ENCODE peak calls at places on chromosomes 11 and 22, in ten cellular contexts. One of them, this sample, is unnamed.

GRCh38 chr11:8621147-8621546 is 27.1 kb upstream of the STK33 start:
- DNase-seq in fibroblast of the aortic adventitia: no peak
- DNase-seq in GM10248: no peak
- DNase-seq in cardiac fibroblast: no peak
- DNase-seq in cardiac muscle cell: no peak
- DNase-seq in gastrocnemius medialis: no peak
- DNase-seq in heart right ventricle: no peak
- DNase-seq in fibroblast of mammary gland: no peak
- DNase-seq in body of pancreas: no peak
- DNase-seq in psoas muscle: no peak
- DNase-seq in this sample: no peak

GRCh38 chr22:46150615-46151423 is 493 bp downstream of the PPARA start:
- DNase-seq in fibroblast of the aortic adventitia: no peak
- DNase-seq in GM10248: peak
- DNase-seq in cardiac fibroblast: no peak
- DNase-seq in cardiac muscle cell: peak
- DNase-seq in gastrocnemius medialis: no peak
- DNase-seq in heart right ventricle: peak
- DNase-seq in fibroblast of mammary gland: no peak
- DNase-seq in body of pancreas: peak
- DNase-seq in psoas muscle: peak
- DNase-seq in this sample: no peak

GRCh38 chr11:125513705-125514265 is 17.7 kb upstream of the FEZ1 start:
- DNase-seq in fibroblast of the aortic adventitia: no peak
- DNase-seq in GM10248: no peak
- DNase-seq in cardiac fibroblast: no peak
- DNase-seq in cardiac muscle cell: no peak
- DNase-seq in gastrocnemius medialis: no peak
- DNase-seq in heart right ventricle: no peak
- DNase-seq in fibroblast of mammary gland: no peak
- DNase-seq in body of pancreas: no peak
- DNase-seq in psoas muscle: no peak
- DNase-seq in this sample: no peak

GRCh38 chr11:115473167-115473566 is 31.0 kb downstream of the CADM1 start:
- DNase-seq in fibroblast of the aortic adventitia: no peak
- DNase-seq in GM10248: no peak
- DNase-seq in cardiac fibroblast: no peak
- DNase-seq in cardiac muscle cell: no peak
- DNase-seq in gastrocnemius medialis: no peak
- DNase-seq in heart right ventricle: no peak
- DNase-seq in fibroblast of mammary gland: no peak
- DNase-seq in body of pancreas: no peak
- DNase-seq in psoas muscle: no peak
- DNase-seq in this sample: no peak

GRCh38 chr11:75633409-75634011 is 35.3 kb downstream of the MAP6 start:
- DNase-seq in fibroblast of the aortic adventitia: no peak
- DNase-seq in GM10248: no peak
- DNase-seq in cardiac fibroblast: no peak
- DNase-seq in cardiac muscle cell: no peak
- DNase-seq in gastrocnemius medialis: no peak
- DNase-seq in heart right ventricle: no peak
- DNase-seq in fibroblast of mammary gland: no peak
- DNase-seq in body of pancreas: no peak
- DNase-seq in psoas muscle: no peak
- DNase-seq in this sample: no peak

GRCh38 chr11:121613724-121614123 is 161.0 kb upstream of the SORL1-AS1 start:
- DNase-seq in fibroblast of the aortic adventitia: peak
- DNase-seq in GM10248: no peak
- DNase-seq in cardiac fibroblast: no peak
- DNase-seq in cardiac muscle cell: peak
- DNase-seq in gastrocnemius medialis: no peak
- DNase-seq in heart right ventricle: no peak
- DNase-seq in fibroblast of mammary gland: no peak
- DNase-seq in body of pancreas: no peak
- DNase-seq in psoas muscle: no peak
- DNase-seq in this sample: no peak

GRCh38 chr22:43796567-43796966 is 15.5 kb downstream of the EFCAB6 start:
- DNase-seq in fibroblast of the aortic adventitia: peak
- DNase-seq in GM10248: no peak
- DNase-seq in cardiac fibroblast: peak
- DNase-seq in cardiac muscle cell: peak
- DNase-seq in gastrocnemius medialis: no peak
- DNase-seq in heart right ventricle: no peak
- DNase-seq in fibroblast of mammary gland: peak
- DNase-seq in body of pancreas: no peak
- DNase-seq in psoas muscle: no peak
- DNase-seq in this sample: no peak

GRCh38 chr11:842370-843002 is at the start of the genes POLR2L and TSPAN4:
- DNase-seq in fibroblast of the aortic adventitia: peak
- DNase-seq in GM10248: peak
- DNase-seq in cardiac fibroblast: peak
- DNase-seq in cardiac muscle cell: peak
- DNase-seq in gastrocnemius medialis: peak
- DNase-seq in heart right ventricle: peak
- DNase-seq in fibroblast of mammary gland: peak
- DNase-seq in body of pancreas: peak
- DNase-seq in psoas muscle: peak
- DNase-seq in this sample: peak

GRCh38 chr22:37808294-37808657 is 542 bp downstream of the GCAT start:
- DNase-seq in fibroblast of the aortic adventitia: peak
- DNase-seq in GM10248: no peak
- DNase-seq in cardiac fibroblast: peak
- DNase-seq in cardiac muscle cell: no peak
- DNase-seq in gastrocnemius medialis: no peak
- DNase-seq in heart right ventricle: no peak
- DNase-seq in fibroblast of mammary gland: peak
- DNase-seq in body of pancreas: peak
- DNase-seq in psoas muscle: no peak
- DNase-seq in this sample: no peak

GRCh38 chr22:17266261-17266971 is 47.2 kb upstream of the ADA2 start:
- DNase-seq in fibroblast of the aortic adventitia: no peak
- DNase-seq in GM10248: no peak
- DNase-seq in cardiac fibroblast: no peak
- DNase-seq in cardiac muscle cell: peak
- DNase-seq in gastrocnemius medialis: peak
- DNase-seq in heart right ventricle: no peak
- DNase-seq in fibroblast of mammary gland: no peak
- DNase-seq in body of pancreas: peak
- DNase-seq in psoas muscle: no peak
- DNase-seq in this sample: no peak

DNA sequence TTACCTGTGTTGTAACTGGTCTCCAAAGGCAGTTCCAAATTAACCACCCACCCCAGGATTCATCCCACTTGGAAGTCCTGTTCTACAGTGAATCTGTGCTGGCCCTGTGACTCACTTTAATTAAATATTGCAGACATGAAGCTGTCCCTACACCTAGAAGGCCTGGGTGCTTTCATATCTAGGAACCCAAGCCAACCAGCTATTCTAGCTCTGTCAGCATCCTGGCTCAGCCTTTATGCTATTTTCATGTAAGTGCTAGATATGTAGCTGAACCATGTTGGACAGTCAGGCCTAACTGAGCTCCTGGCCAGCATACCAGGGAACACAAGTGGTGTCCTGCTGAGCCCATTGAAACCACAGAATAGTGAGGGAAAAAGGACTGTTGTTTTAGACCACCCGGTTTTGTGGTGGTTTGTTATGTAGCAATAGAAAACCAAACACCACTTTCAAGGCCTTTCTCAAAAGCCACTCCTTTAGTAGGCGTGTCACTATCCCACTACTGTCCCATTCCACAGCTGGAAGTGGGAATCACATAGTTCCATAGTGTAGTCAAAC is 30.3 kb downstream of the CNTF start:
- DNase-seq in fibroblast of the aortic adventitia: no peak
- DNase-seq in GM10248: no peak
- DNase-seq in cardiac fibroblast: no peak
- DNase-seq in cardiac muscle cell: no peak
- DNase-seq in gastrocnemius medialis: no peak
- DNase-seq in heart right ventricle: no peak
- DNase-seq in fibroblast of mammary gland: no peak
- DNase-seq in body of pancreas: no peak
- DNase-seq in psoas muscle: no peak
- DNase-seq in this sample: no peak
- TF ChIP-seq CTCF in fibroblast of the aortic adventitia: no peak
- TF ChIP-seq CTCF in GM10248: no peak
- TF ChIP-seq CTCF in cardiac fibroblast: no peak
- TF ChIP-seq CTCF in cardiac muscle cell: no peak
- TF ChIP-seq CTCF in gastrocnemius medialis: no peak
- TF ChIP-seq CTCF in heart right ventricle: no peak
- TF ChIP-seq CTCF in fibroblast of mammary gland: no peak
- TF ChIP-seq CTCF in body of pancreas: no peak
- TF ChIP-seq CTCF in psoas muscle: no peak
- TF ChIP-seq CTCF in this sample: no peak

GRCh38 chr22:39309364-39309861 is 10.0 kb downstream of the RPL3 start:
- DNase-seq in fibroblast of the aortic adventitia: no peak
- DNase-seq in GM10248: no peak
- DNase-seq in cardiac fibroblast: no peak
- DNase-seq in cardiac muscle cell: no peak
- DNase-seq in gastrocnemius medialis: no peak
- DNase-seq in heart right ventricle: no peak
- DNase-seq in fibroblast of mammary gland: no peak
- DNase-seq in body of pancreas: no peak
- DNase-seq in psoas muscle: no peak
- DNase-seq in this sample: no peak

GRCh38 chr22:39303892-39304671 is 15.3 kb downstream of the RPL3 start:
- DNase-seq in fibroblast of the aortic adventitia: no peak
- DNase-seq in GM10248: no peak
- DNase-seq in cardiac fibroblast: no peak
- DNase-seq in cardiac muscle cell: no peak
- DNase-seq in gastrocnemius medialis: no peak
- DNase-seq in heart right ventricle: no peak
- DNase-seq in fibroblast of mammary gland: no peak
- DNase-seq in body of pancreas: no peak
- DNase-seq in psoas muscle: no peak
- DNase-seq in this sample: no peak

GRCh38 chr22:39303358-39303757 is 16.1 kb downstream of the RPL3 start:
- DNase-seq in fibroblast of the aortic adventitia: no peak
- DNase-seq in GM10248: no peak
- DNase-seq in cardiac fibroblast: no peak
- DNase-seq in cardiac muscle cell: no peak
- DNase-seq in gastrocnemius medialis: no peak
- DNase-seq in heart right ventricle: no peak
- DNase-seq in fibroblast of mammary gland: no peak
- DNase-seq in body of pancreas: no peak
- DNase-seq in psoas muscle: no peak
- DNase-seq in this sample: no peak

GRCh38 chr22:39309881-39310714 is 9.3 kb downstream of the RPL3 start:
- DNase-seq in fibroblast of the aortic adventitia: peak
- DNase-seq in GM10248: no peak
- DNase-seq in cardiac fibroblast: peak
- DNase-seq in cardiac muscle cell: peak
- DNase-seq in gastrocnemius medialis: no peak
- DNase-seq in heart right ventricle: no peak
- DNase-seq in fibroblast of mammary gland: peak
- DNase-seq in body of pancreas: no peak
- DNase-seq in psoas muscle: no peak
- DNase-seq in this sample: no peak

DNA sequence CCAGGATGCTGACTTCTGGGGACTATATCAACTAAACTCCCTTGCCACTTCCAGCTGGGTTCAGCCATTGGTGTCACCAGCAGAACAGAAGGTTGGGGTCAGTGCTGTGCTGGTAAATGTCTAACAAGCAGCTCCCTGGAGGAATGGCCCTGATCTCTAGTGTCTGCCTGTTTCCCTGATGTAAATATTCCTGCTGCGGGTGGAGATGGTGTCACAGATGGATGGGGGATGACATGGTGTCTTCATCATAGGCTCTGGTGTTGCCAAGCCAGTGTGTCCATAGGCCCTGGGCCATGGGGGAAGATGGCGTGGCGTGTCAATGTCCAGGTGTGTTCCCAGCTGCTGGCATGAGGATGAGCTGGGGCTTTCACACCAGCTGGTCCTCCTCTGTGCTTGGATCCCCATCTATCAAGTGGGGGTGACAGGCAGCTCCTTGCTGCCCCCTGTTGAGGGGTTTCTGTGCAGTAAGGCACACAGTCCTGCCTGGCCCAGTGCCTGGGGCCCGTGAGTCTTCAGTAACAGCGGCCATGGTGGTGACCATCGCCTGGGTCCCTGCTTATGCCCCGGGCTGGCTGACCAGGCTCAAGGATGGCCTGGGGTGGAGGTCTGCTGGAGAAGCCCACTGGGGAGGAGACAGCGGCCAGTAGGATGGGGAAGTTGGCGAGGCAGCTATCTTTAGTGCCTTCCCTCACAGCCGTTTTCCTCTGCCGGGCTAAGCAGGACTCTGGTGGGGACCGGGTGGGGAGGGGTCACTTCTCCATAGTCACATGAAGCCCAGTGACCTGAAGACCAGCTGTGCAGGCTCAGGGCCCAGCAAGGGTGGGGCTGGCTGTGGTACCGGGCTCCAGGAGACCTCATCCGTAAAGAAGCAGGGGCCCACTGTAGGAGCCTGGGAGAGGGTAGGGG is 12.7 kb downstream of the RPL3 start:
- DNase-seq in fibroblast of the aortic adventitia: no peak
- DNase-seq in GM10248: no peak
- DNase-seq in cardiac fibroblast: peak
- DNase-seq in cardiac muscle cell: no peak
- DNase-seq in gastrocnemius medialis: no peak
- DNase-seq in heart right ventricle: peak
- DNase-seq in fibroblast of mammary gland: no peak
- DNase-seq in body of pancreas: peak
- DNase-seq in psoas muscle: no peak
- DNase-seq in this sample: no peak
- TF ChIP-seq CTCF in fibroblast of the aortic adventitia: peak
- TF ChIP-seq CTCF in GM10248: peak
- TF ChIP-seq CTCF in cardiac fibroblast: peak
- TF ChIP-seq CTCF in cardiac muscle cell: peak
- TF ChIP-seq CTCF in gastrocnemius medialis: no peak
- TF ChIP-seq CTCF in heart right ventricle: peak
- TF ChIP-seq CTCF in fibroblast of mammary gland: peak
- TF ChIP-seq CTCF in body of pancreas: peak
- TF ChIP-seq CTCF in psoas muscle: peak
- TF ChIP-seq CTCF in this sample: no peak

GRCh38 chr11:64040684-64041267 is 5.0 kb downstream of the FLRT1 start:
- DNase-seq in fibroblast of the aortic adventitia: no peak
- DNase-seq in GM10248: no peak
- DNase-seq in cardiac fibroblast: no peak
- DNase-seq in cardiac muscle cell: no peak
- DNase-seq in gastrocnemius medialis: no peak
- DNase-seq in heart right ventricle: no peak
- DNase-seq in fibroblast of mammary gland: no peak
- DNase-seq in body of pancreas: peak
- DNase-seq in psoas muscle: no peak
- DNase-seq in this sample: no peak
- TF ChIP-seq CTCF in fibroblast of the aortic adventitia: peak
- TF ChIP-seq CTCF in GM10248: peak
- TF ChIP-seq CTCF in cardiac fibroblast: peak
- TF ChIP-seq CTCF in cardiac muscle cell: peak
- TF ChIP-seq CTCF in gastrocnemius medialis: peak
- TF ChIP-seq CTCF in heart right ventricle: peak
- TF ChIP-seq CTCF in fibroblast of mammary gland: peak
- TF ChIP-seq CTCF in body of pancreas: peak
- TF ChIP-seq CTCF in psoas muscle: peak
- TF ChIP-seq CTCF in this sample: no peak

DNA sequence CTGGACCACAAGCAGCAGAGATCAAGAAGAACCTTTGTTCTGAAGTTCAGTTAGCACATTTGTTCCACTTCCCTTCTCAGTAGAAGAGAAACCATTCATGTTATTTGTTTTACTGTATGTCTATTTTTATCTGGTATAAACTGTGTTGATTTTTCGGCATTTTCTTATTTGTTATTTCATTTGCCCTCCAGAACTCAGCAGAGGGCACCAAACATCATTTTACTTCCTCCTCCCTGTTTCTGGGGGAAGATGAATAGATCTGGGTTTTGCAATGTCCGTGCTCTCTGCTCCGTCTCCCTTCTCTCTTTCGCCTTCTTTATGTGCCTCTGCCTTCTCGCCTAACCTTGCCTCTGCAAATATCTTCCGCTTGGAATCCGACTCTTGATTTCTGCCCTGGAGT is 366.9 kb downstream of the NTM start:
- DNase-seq in fibroblast of the aortic adventitia: peak
- DNase-seq in GM10248: no peak
- DNase-seq in cardiac fibroblast: peak
- DNase-seq in cardiac muscle cell: peak
- DNase-seq in gastrocnemius medialis: no peak
- DNase-seq in heart right ventricle: no peak
- DNase-seq in fibroblast of mammary gland: no peak
- DNase-seq in body of pancreas: no peak
- DNase-seq in psoas muscle: no peak
- DNase-seq in this sample: no peak
- TF ChIP-seq CTCF in fibroblast of the aortic adventitia: peak
- TF ChIP-seq CTCF in GM10248: no peak
- TF ChIP-seq CTCF in cardiac fibroblast: no peak
- TF ChIP-seq CTCF in cardiac muscle cell: no peak
- TF ChIP-seq CTCF in gastrocnemius medialis: no peak
- TF ChIP-seq CTCF in heart right ventricle: no peak
- TF ChIP-seq CTCF in fibroblast of mammary gland: peak
- TF ChIP-seq CTCF in body of pancreas: no peak
- TF ChIP-seq CTCF in psoas muscle: no peak
- TF ChIP-seq CTCF in this sample: no peak

This sample was measured in coronary artery.